ENCODE peak calls at places on chromosomes 1 and 21, in ten cellular contexts. A is epithelial cell of prostate, E is IMR-90, L is right atrium auricular region, O is adrenal gland, H is cardiac muscle cell, D is RWPE1, V is GM12878, F is GM23248, T is endodermal cell. W is an unnamed sample.

GRCh38 chr1:168991667-168992475 is 114.6 kb upstream of the ATP1B1 start:
- DNase-seq in V (peak), E (no peak), L (no peak), A (peak), D (peak), F (peak), H (no peak), T (no peak), O (no peak), W (no peak)

GRCh38 chr21:15063081-15063820 is 1.5 kb downstream of the NRIP1 start:
- DNase-seq in F (peak), O (no peak), T (peak), A (no peak), D (peak), E (peak), H (peak), V (no peak), L (no peak), W (peak)

GRCh38 chr1:203572134-203572625 is 54.5 kb upstream of the ATP2B4 start:
- DNase-seq in E (peak), O (no peak), F (no peak), T (peak), D (no peak), L (no peak), H (no peak), V (no peak), A (no peak), W (peak)

GRCh38 chr1:247096112-247096511 is 8.0 kb downstream of the ZNF669 start:
- DNase-seq in F (no peak), V (no peak), D (no peak), L (no peak), H (no peak), T (no peak), E (no peak), A (no peak), O (no peak), W (no peak)

GRCh38 chr21:33212159-33212851 is 17.4 kb upstream of the IFNAR2 start:
- DNase-seq in V (no peak), D (no peak), A (peak), H (peak), L (no peak), E (peak), O (peak), T (no peak), F (peak), W (no peak)

GRCh38 chr1:116340506-116341240 is 32.4 kb upstream of the ATP1A1 start:
- DNase-seq in H (no peak), O (no peak), A (peak), E (no peak), L (no peak), F (no peak), T (no peak), D (peak), V (no peak), W (no peak)

GRCh38 chr1:167957710-167958109 is 20.8 kb upstream of the MPC2 start:
- DNase-seq in H (no peak), A (no peak), E (peak), T (no peak), O (no peak), D (no peak), L (no peak), F (peak), V (no peak), W (no peak)

GRCh38 chr1:21497466-21498061 is 11.7 kb upstream of the ALPL start:
- DNase-seq in E (no peak), F (no peak), H (peak), V (no peak), T (peak), A (no peak), D (no peak), L (no peak), O (no peak), W (peak)

GRCh38 chr1:214685906-214686305 is 82.9 kb downstream of the CENPF start:
- DNase-seq in O (no peak), F (no peak), E (peak), H (no peak), D (no peak), L (no peak), V (no peak), T (no peak), A (no peak), W (no peak)

GRCh38 chr1:25700626-25701025 is 84.0 kb downstream of the MAN1C1 start:
- DNase-seq in E (no peak), V (no peak), H (peak), A (no peak), L (no peak), D (no peak), T (peak), F (peak), O (no peak), W (peak)

GRCh38 chr1:194717334-194717733 is 1530.9 kb upstream of the B3GALT2 start:
- DNase-seq in O (no peak), E (no peak), V (no peak), D (no peak), T (no peak), L (no peak), F (no peak), H (no peak), A (no peak), W (no peak)

GRCh38 chr1:39214021-39214713 is 9.7 kb downstream of the MACF1 start:
- DNase-seq in O (no peak), T (peak), L (no peak), E (no peak), D (peak), V (no peak), A (no peak), F (no peak), H (peak), W (peak)

GRCh38 chr21:36769051-36769867 is 70.3 kb downstream of the SIM2 start:
- DNase-seq in F (no peak), T (no peak), L (no peak), A (no peak), O (peak), E (peak), H (no peak), V (no peak), D (no peak), W (no peak)

GRCh38 chr1:51491166-51491981 is 27.7 kb downstream of the EPS15 start:
- DNase-seq in A (no peak), H (no peak), O (no peak), D (peak), V (no peak), E (no peak), F (no peak), L (no peak), T (no peak), W (no peak)

GRCh38 chr1:70227439-70227838 is 6.3 kb downstream of the SRSF11 start:
- DNase-seq in L (no peak), V (no peak), T (no peak), E (peak), A (no peak), O (no peak), D (no peak), H (peak), F (peak), W (no peak)

GRCh38 chr21:32962286-32962685 is 63.4 kb upstream of the OLIG2 start:
- DNase-seq in H (peak), L (no peak), E (no peak), O (no peak), F (no peak), V (no peak), T (no peak), D (no peak), A (no peak), W (peak)

GRCh38 chr1:207670192-207670591 is 25.3 kb downstream of the CR1L start:
- DNase-seq in H (no peak), T (no peak), O (no peak), L (no peak), F (no peak), A (no peak), D (no peak), E (no peak), V (peak), W (no peak)

GRCh38 chr1:105072850-105073249 is 1323.2 kb downstream of the AMY1C start:
- DNase-seq in T (peak), D (no peak), A (no peak), L (no peak), H (no peak), O (no peak), F (no peak), V (no peak), E (no peak), W (peak)

GRCh38 chr1:183646780-183647179 is 6.3 kb downstream of the APOBEC4 start:
- DNase-seq in V (no peak), L (no peak), T (no peak), O (no peak), D (no peak), A (no peak), E (no peak), F (no peak), H (no peak), W (no peak)

GRCh38 chr1:110240476-110241210 is 30.5 kb downstream of the KCNC4 start:
- DNase-seq in A (no peak), T (no peak), V (no peak), E (no peak), D (no peak), L (no peak), H (no peak), F (no peak), O (no peak), W (peak)

GRCh38 chr1:41646186-41646585 is 161.7 kb upstream of the EDN2 start:
- DNase-seq in H (no peak), A (no peak), T (peak), F (no peak), E (no peak), V (no peak), O (no peak), D (no peak), L (no peak), W (no peak)

GRCh38 chr1:47709302-47710074 is 271.6 kb downstream of the FOXD2 start:
- DNase-seq in L (no peak), A (no peak), E (no peak), D (peak), O (no peak), T (peak), F (peak), V (no peak), H (peak), W (peak)

GRCh38 chr1:162466797-162467196 is 30.8 kb upstream of the UHMK1 start:
- DNase-seq in A (no peak), D (no peak), V (no peak), F (no peak), T (no peak), H (no peak), E (no peak), O (no peak), L (no peak), W (no peak)

DNA sequence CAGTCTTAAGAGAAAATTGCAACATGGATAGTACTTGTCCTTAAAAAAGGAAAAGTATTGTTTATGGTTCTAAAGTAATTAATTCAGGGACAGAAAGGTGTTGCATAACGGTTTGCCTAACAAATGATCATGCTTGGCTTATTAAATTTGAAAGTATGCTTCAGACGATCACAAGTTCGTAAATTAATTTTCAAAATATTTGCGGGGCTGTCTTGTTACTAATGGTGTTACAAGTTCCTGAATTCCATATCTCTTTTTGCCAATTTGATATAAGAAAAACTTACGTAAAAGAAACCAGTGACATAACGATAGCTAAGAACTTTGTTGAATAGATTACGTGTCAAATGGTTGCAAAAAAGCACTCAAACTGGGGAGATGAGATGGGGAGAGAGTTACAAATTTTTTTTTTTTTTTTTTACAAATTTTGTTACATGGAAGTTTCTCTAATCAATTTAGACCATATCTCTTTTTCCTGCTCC is 1.3 kb downstream of the AGO3 start:
- DNase-seq in O (no peak), E (no peak), T (no peak), V (no peak), A (no peak), D (no peak), L (no peak), F (peak), H (no peak), W (no peak)
- H3K27ac ChIP-seq in O (no peak), E (no peak), T (no peak), V (peak), A (peak), D (no peak), L (peak), F (peak), H (peak), W (no peak)

GRCh38 chr1:16125483-16125882 is 30.4 kb downstream of the EPHA2 start:
- DNase-seq in D (no peak), T (no peak), A (no peak), O (no peak), L (no peak), V (no peak), F (no peak), H (no peak), E (no peak), W (no peak)
- H3K27ac ChIP-seq in D (peak), T (no peak), A (peak), O (no peak), L (no peak), V (no peak), F (no peak), H (no peak), E (no peak), W (no peak)

DNA sequence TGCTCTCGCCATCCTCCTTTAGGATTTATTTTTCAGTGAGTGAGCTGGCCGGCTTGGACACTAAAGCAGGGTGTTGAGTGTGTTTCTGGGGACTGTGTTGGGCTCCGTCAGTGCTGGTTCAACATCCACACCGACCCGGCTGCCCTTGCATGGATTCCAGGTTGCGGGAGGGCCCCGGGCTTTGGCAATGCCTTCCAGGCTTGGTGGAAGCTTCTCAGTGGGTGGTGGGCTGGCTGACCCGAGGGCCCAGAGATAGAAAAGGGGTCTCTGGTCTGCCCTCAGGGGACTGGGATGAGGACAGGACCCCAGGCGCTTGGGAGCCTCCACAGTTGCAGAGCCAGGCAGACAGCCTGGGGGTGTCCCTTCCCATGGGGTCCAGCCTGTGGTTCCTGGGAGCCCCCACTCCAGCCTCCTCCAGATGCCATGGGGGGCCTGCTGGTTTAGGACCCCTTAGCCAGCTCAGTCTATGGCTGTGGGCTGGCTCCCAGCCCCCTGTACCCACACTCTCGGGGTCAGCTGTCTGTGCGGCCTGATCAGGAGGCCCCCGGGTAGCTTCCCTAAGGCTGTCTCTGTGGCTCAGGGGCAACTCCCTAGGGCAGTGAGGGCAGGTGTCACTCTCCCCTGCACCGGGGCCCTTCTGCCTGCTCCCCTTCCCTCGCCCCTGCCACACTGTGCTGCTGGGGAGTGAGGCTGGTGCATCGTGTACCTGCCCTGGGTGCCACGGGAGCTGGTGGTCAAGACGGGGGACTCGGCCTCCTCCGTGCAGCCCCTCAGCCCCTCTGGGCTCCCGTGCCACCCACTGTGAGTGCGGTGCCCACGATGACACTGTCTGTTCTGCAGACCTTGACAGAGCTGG is 16.5 kb downstream of the PDXK start:
- DNase-seq in H (no peak), D (no peak), L (no peak), T (no peak), A (no peak), E (no peak), O (peak), F (no peak), V (no peak), W (no peak)
- H3K27ac ChIP-seq in H (peak), D (peak), L (no peak), T (no peak), A (no peak), E (no peak), O (peak), F (no peak), V (no peak), W (no peak)

DNA sequence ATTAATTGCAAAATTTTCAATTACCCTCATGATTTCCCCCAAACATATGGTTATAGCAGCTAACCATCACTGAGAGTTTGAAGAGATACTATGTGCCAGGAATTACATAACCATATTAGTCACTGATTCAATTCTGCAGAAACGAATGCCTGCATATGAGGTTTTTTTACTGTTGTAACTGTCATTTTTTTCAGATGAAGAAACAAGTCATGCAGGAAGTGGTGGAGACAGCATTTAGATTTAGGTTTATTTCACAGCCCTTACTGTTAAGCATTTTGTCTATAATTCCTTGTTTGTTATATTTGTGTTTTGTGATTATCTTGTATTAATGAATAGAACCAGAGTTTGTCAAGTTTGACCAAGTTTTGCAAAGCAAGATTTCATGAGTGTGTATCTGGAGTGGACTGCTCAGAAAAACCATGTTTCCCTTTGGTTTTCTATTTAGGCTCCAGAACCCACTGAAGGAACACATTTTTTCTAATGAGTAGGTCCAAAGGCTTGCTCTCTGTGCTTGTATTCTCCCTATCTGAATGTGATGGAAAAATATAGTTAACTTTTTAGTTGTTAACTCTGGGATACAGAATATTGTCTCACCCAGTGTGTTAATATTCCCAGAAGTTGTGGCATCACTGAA is 308.5 kb upstream of the ADAMTS5 start:
- DNase-seq in H (no peak), L (no peak), A (peak), O (no peak), F (peak), D (peak), E (peak), T (no peak), V (no peak), W (no peak)
- H3K27ac ChIP-seq in H (no peak), L (no peak), A (peak), O (no peak), F (peak), D (no peak), E (peak), T (no peak), V (no peak), W (no peak)

GRCh38 chr1:54327386-54328116 is 78.6 kb downstream of the SSBP3 start:
- DNase-seq in V (no peak), E (peak), O (no peak), A (no peak), F (peak), H (no peak), L (no peak), D (no peak), T (no peak), W (no peak)
- H3K27ac ChIP-seq in V (no peak), E (peak), O (peak), A (no peak), F (peak), H (peak), L (peak), D (no peak), T (peak), W (no peak)

GRCh38 chr1:93979040-93979717 is 69.9 kb upstream of the GCLM start:
- DNase-seq in F (no peak), A (no peak), T (no peak), O (no peak), D (no peak), H (no peak), E (no peak), V (no peak), L (no peak), W (no peak)

GRCh38 chr1:93977546-93977945 is 68.3 kb upstream of the GCLM start:
- DNase-seq in H (no peak), T (no peak), L (no peak), O (no peak), V (no peak), F (peak), A (peak), D (peak), E (peak), W (no peak)

GRCh38 chr1:93980881-93981280 is 71.7 kb upstream of the GCLM start:
- DNase-seq in A (no peak), E (no peak), D (no peak), H (no peak), V (no peak), L (no peak), T (no peak), O (no peak), F (peak), W (no peak)

GRCh38 chr1:93980320-93980744 is 71.1 kb upstream of the GCLM start:
- DNase-seq in E (no peak), A (no peak), F (no peak), T (peak), L (no peak), D (no peak), V (no peak), O (no peak), H (peak), W (peak)

DNA sequence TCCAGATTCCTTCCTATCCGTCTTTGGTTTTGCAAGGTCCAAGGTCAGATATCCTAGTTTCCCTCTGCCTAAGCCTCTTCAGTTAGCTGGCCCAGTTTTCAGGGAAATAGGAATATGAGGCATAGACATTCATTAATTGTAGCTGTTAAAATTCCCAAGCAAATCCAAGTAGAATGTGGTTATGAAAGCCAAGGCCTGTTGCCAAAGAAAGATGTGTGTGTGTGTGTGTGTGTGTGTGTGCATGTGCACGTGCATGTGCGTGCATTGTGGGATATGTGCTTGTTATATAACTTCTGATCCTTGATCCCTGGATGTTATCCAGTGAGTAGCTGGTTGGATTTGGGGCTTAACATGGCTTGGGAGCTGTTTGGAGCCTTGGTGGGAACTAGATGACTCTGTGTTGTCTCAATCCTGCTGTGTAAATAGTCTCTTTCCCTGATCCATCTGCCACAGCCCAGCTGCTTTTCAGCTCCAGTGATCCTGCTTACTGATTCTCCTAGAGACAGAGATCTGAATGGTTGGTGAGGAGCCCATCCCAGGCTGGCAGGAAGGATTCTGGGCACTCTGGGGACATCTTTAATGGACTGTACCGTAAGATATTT is 70.6 kb upstream of the GCLM start:
- DNase-seq in D (no peak), H (no peak), O (peak), T (peak), F (peak), V (no peak), A (no peak), L (no peak), E (peak), W (no peak)
- H3K27ac ChIP-seq in D (no peak), H (no peak), O (peak), T (no peak), F (peak), V (no peak), A (no peak), L (no peak), E (peak), W (no peak)

GRCh38 chr1:27145934-27146354 is 9.0 kb downstream of the SLC9A1 start:
- DNase-seq in H (no peak), T (peak), V (no peak), O (peak), D (peak), E (peak), L (peak), F (peak), A (peak), W (no peak)
- H3K27ac ChIP-seq in H (peak), T (peak), V (no peak), O (peak), D (peak), E (peak), L (peak), F (peak), A (peak), W (no peak)

GRCh38 chr1:157497987-157498781 is 54.1 kb downstream of the FCRL5 start:
- DNase-seq in L (no peak), D (no peak), H (no peak), F (no peak), T (no peak), V (no peak), E (no peak), A (no peak), O (no peak), W (no peak)
- H3K27ac ChIP-seq in L (no peak), D (no peak), H (no peak), F (no peak), T (no peak), V (no peak), E (no peak), A (no peak), O (no peak), W (no peak)

DNA sequence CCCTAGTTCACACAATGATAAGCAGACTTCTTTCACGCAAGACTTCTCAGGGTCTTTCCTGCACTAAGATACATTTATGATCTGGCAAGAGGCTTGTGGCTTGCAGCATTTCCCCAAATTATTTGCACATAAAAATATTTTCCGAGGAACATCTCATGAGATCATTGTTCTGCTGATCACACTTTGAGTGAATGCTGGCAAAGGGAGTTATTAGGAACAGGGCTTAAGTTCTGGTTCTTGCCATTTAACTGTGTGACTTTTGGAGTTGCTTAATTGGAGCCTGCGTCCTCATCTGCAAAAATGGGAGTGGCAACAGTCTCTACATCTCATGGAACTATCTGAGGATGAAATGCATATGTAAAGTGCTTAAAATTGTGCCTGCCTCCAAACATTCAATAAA is 50.2 kb downstream of the GADD45A start:
- DNase-seq in T (no peak), A (no peak), V (no peak), L (no peak), F (peak), D (no peak), E (no peak), H (no peak), O (no peak), W (no peak)
- H3K27ac ChIP-seq in T (no peak), A (peak), V (no peak), L (no peak), F (peak), D (no peak), E (no peak), H (no peak), O (no peak), W (no peak)

W was measured in neural progenitor cell.